ENCODE peak calls at places on chromosomes 3 and 15, in four cellular contexts. V is mammary epithelial cell, E is IMR-90, M is lung. H is an unnamed sample. For H3K36me3, the result is how much of the 10 kb centered on the place peaks cover.

GRCh38 chr3:24496529-24497482 is 2.2 kb upstream of the THRB start:
- DNase-seq in M (peak), E (peak), V (no peak), H (peak)

GRCh38 chr3:127062926-127063325 is 80.0 kb downstream of the PLXNA1 start:
- DNase-seq in M (no peak), V (no peak), E (no peak), H (no peak)

GRCh38 chr3:126279853-126280252 is 77.4 kb downstream of the KLF15 start:
- DNase-seq in M (no peak), E (no peak), V (no peak), H (no peak)

GRCh38 chr3:143363276-143363675 is 243.7 kb downstream of the CHST2 start:
- DNase-seq in M (no peak), E (no peak), V (peak), H (no peak)

GRCh38 chr15:71245588-71245987 is 130.3 kb downstream of the THSD4 start:
- DNase-seq in V (no peak), M (no peak), E (no peak), H (no peak)

GRCh38 chr3:32262201-32262600 is 23.7 kb downstream of the CMTM8 start:
- DNase-seq in V (no peak), E (no peak), M (peak), H (no peak)

GRCh38 chr3:126544596-126545281 is 14.0 kb downstream of the C3orf22 start:
- DNase-seq in V (no peak), M (no peak), E (no peak), H (peak)

GRCh38 chr3:46370784-46371183 is at the start of gene CCR5:
- DNase-seq in E (no peak), M (no peak), V (no peak), H (no peak)

GRCh38 chr3:183031826-183032225 is 51.5 kb upstream of the DCUN1D1 start:
- DNase-seq in E (no peak), M (no peak), V (no peak), H (no peak)

GRCh38 chr15:84983711-84984110 is 2.1 kb downstream of the PDE8A start:
- DNase-seq in M (no peak), E (peak), V (no peak), H (no peak)

GRCh38 chr3:194713299-194714121 is 27.8 kb downstream of the FAM43A start:
- DNase-seq in M (no peak), V (no peak), E (no peak), H (no peak)

GRCh38 chr3:66038726-66039589 is at the start of gene MAGI1:
- DNase-seq in M (peak), V (peak), E (peak), H (peak)

GRCh38 chr3:128908951-128909350 is 29.5 kb downstream of the ACAD9 start:
- DNase-seq in E (no peak), M (no peak), V (no peak), H (no peak)

GRCh38 chr3:115040673-115041286 is 106.3 kb downstream of the ZBTB20 start:
- DNase-seq in E (peak), M (no peak), V (peak), H (no peak)

GRCh38 chr3:88000853-88001252 is 58.0 kb downstream of the CGGBP1 start:
- DNase-seq in M (no peak), V (no peak), E (no peak), H (no peak)

GRCh38 chr3:108089544-108089943 is 1.3 kb downstream of the CD47 start:
- DNase-seq in V (peak), M (no peak), E (no peak), H (no peak)

DNA sequence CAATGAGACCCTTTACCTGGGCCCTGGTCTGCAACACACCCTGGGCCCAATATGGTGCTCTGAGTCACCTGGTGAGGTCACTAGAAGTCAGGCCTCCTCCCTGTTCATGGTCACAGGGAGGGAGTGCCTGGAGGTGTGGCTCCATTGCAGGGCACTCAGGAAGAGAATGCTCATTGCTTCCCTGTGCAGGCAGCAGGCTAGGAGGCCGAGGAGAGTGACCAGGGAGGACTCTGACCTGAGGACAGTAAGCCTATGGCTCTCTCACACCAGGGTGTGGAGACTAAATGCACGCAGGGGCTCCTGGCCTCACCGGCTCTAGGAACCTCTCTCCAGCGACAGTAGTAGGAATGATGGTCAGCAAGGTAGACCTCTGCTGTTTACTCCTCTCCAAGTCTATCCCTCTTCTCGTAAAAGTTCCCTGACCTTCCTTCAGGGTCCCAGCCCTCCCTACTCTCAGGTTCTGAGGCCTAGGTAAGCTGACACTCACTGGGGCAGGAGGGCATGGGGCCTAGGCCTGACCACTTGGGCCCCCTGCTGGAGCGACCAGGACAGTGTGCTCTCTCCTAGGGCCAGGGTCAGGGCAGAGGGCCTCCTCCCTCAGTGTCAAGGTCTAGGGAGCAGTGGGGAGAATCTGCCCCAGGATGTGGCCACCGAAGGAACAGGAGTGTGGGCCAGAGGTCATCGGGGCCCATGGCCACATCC is 9.6 kb upstream of the SLCO2A1 start:
- DNase-seq in V (peak), M (no peak), E (no peak), H (no peak)
- TF ChIP-seq CTCF in V (peak), M (no peak), E (no peak), H (no peak)

DNA sequence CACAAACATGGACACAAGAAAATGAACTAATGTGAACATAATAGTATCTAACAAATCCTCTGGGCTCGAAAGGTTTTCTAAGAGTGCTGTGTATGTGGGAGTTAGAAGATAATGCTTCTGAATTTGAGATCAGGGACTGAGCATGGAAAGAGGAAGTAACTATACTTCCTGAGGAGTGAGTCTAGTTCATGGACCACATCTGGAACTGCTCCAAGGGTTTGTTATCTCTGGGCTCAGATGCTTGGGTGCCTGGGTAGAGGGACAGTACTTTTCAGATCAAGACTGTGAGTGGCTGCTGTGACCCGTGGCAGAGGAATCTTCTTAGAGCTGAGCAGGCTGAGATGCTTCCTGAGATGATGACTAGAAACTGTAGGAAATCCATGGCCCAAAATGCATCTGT is 28.5 kb downstream of the TBC1D23 start:
- DNase-seq in V (no peak), M (no peak), E (peak), H (no peak)
- H3K36me3 ChIP-seq in V (under half), M (under half), E (under half), H (under half)

DNA sequence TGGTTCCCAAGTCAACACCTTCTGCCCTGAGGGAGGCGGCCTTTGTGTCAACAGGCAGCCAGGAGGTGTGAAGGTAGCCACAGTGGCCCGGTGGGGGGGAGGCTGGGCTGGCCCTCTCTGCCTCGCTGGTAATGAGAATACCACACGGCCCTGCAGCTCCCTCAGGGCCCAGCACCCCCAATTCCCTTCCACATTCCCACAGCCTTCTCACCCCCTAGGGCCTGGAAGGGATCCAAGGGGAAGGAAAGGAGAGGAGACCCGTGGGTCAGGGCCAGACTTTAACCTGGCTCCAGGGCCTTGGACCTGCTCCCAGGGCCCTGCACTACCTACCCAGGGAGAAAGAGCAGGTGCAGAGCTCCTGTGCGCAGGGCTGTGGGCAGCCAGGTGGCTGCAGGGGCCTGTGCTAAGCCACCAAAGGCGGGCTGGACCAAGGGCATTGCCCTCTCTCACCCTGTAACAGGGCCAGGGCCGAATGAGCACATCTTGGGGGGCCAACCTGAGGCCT is 8.7 kb upstream of the MESP2 start:
- DNase-seq in M (no peak), V (no peak), E (no peak), H (no peak)
- TF ChIP-seq CTCF in M (no peak), V (no peak), E (no peak), H (no peak)

GRCh38 chr3:123110953-123111615 is 44.3 kb downstream of the PDIA5 start:
- DNase-seq in E (no peak), V (no peak), M (no peak), H (no peak)

GRCh38 chr3:123111640-123112039 is 44.8 kb downstream of the PDIA5 start:
- DNase-seq in M (no peak), E (no peak), V (no peak), H (no peak)

GRCh38 chr3:123112232-123112631 is 45.4 kb downstream of the PDIA5 start:
- DNase-seq in V (no peak), M (no peak), E (no peak), H (no peak)

GRCh38 chr3:123113889-123114450 is 47.1 kb downstream of the PDIA5 start:
- DNase-seq in E (no peak), V (no peak), M (no peak), H (no peak)

GRCh38 chr3:123110238-123110952 is 43.6 kb downstream of the PDIA5 start:
- DNase-seq in E (no peak), V (no peak), M (no peak), H (no peak)
- H3K36me3 ChIP-seq in E (half or more), V (under half), M (under half), H (half or more)

DNA sequence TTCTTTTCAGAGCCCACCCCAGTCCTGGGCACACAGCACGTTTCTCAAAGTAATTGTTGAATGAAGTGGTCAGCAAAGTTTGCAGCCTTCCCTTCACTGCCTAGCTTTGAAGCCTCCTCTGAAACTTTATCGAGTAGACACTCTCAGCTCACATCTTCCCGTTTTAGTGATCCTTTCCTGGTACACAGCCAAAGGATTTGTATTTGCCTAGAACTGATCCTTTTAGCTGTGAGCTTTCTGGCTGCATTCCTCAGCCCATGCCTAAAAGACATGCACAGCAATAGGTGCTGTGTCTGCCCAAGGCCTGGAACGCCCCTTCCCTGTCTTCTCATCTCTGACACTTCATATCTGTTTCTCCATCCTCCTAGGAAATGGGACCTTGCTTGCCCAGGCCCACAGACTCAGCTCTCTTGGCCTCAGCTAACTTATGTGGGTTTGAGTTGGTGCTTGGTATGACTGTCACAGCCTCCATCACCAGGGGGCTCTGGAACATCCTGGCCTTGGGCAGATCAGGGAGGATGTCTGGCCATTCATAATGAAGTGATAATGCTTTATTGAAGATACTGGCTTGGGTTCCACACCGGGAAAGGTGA is 156.8 kb upstream of the SMAD3 start:
- DNase-seq in M (no peak), E (peak), V (no peak), H (no peak)
- TF ChIP-seq CTCF in M (no peak), E (no peak), V (no peak), H (no peak)

DNA sequence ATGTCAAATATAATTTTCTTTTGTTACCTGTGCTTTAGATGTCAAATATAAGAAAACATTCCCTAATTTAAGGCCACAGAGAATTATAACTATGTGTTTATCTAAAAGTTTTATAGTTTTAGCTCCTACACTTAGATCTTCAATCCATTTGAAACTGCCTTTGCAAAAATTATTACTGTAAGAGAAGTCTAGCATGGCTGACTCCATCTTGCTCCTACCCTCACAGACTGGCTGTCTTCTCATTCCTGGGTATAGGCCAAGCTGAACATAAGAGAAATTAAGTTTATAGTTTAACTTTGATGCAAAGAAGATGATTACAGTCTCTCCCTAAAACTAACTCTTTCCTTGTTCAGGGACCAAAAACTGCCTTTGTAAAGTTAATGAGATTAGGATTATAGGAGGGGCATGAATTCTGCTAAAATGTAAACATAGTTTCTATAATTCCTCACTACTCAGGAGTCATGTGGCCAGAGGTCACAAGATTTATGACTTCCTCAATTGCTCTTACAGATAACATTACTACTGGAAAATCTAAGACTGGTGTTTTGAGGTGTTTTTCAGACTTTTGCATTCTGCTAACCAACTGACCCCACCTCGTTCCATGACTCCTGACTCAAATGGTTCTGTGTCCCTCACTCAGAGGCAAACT is 184.0 kb downstream of the BCHE start:
- DNase-seq in E (no peak), M (no peak), V (no peak), H (no peak)
- H3K36me3 ChIP-seq in E (under half), M (under half), V (under half), H (under half)

DNA sequence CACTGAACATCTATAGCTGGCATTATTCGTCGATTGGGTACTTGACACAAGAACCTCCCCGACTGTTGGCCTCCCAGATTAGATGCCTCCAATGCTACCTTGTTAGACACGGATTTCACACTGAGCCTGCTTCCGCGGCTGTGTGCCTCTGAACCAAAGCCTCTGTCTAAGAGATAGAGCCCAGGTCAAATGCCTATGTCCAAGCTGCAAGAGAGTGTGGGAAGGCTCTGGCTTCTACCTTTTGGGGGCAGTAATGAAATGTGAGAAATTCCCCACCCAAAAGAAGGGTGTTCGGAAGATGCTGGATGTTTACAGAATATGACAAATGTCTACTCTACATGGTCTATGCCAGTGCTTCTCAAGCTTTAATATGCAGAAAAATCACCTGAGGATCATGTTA is 2.0 kb upstream of the RPUSD2 start:
- DNase-seq in V (peak), E (no peak), M (no peak), H (no peak)
- TF ChIP-seq CTCF in V (no peak), E (peak), M (no peak), H (no peak)

GRCh38 chr3:124984754-124985153 is 50.2 kb upstream of the MUC13 start:
- DNase-seq in V (no peak), E (no peak), M (no peak), H (no peak)
- H3K36me3 ChIP-seq in V (under half), E (under half), M (under half), H (under half)

H was measured in adrenal gland.